ENCODE peak calls at places on chromosome X, in seven cellular contexts. T is left ventricle myocardium inferior; V is activated CD4-positive, alpha-beta memory T cell treated with anti-CD3 and anti-CD28 coated beads for 36 hours; Y is astrocyte of the spinal cord; G is H9; M is KBM-7; D is neuronal stem cell. X is an unnamed sample.

GRCh38 chrX:44693255-44693654 is 150.6 kb upstream of the DUSP21 start:
- DNase-seq in T (no peak), V (no peak), Y (no peak), G (no peak), M (no peak), D (no peak), X (no peak)

GRCh38 chrX:152958047-152958446 is 35.9 kb downstream of the PNMA5 start:
- DNase-seq in T (no peak), V (no peak), Y (no peak), G (no peak), M (peak), D (no peak), X (no peak)

GRCh38 chrX:40105016-40105790 is 7.4 kb upstream of the BCOR start:
- DNase-seq in T (peak), V (no peak), Y (no peak), G (peak), M (peak), D (no peak), X (peak)

GRCh38 chrX:47623540-47624027 is 3.9 kb upstream of the SYN1 start:
- DNase-seq in T (peak), V (peak), Y (peak), G (peak), M (no peak), D (peak), X (peak)

GRCh38 chrX:119784747-119785446 is 6.5 kb downstream of the RPL39 start:
- DNase-seq in T (no peak), V (peak), Y (no peak), G (peak), M (peak), D (no peak), X (peak)

GRCh38 chrX:140141444-140142029 is 176.2 kb upstream of the CXorf66 start:
- DNase-seq in T (no peak), V (peak), Y (peak), G (no peak), M (peak), D (peak), X (peak)

GRCh38 chrX:140477987-140478386 is 26.9 kb downstream of the SOX3 start:
- DNase-seq in T (no peak), V (no peak), Y (no peak), G (peak), M (no peak), D (no peak), X (no peak)

GRCh38 chrX:672931-673330 is 42.3 kb downstream of the SHOX start:
- DNase-seq in T (no peak), V (no peak), Y (no peak), G (no peak), M (no peak), D (no peak), X (no peak)